ENCODE peak calls at places on chromosomes 5 and 9, in four cellular contexts. V is trophoblast cell, Q is PC-3, U is GM23338. K is an unnamed sample. For H3K79me2, the result is how much of the 10 kb centered on the place peaks cover.

GRCh38 chr9:97599447-97599846 is 33.7 kb downstream of the TSTD2 start:
- DNase-seq in U (no peak), V (no peak), Q (no peak), K (no peak)

GRCh38 chr9:32873546-32873945 is 90.2 kb downstream of the TMEM215 start:
- DNase-seq in U (no peak), V (peak), Q (no peak), K (no peak)

GRCh38 chr5:58925627-58926545 is 343.0 kb downstream of the RAB3C start:
- DNase-seq in V (no peak), Q (no peak), U (peak), K (no peak)

GRCh38 chr5:59107692-59108091 is 524.8 kb downstream of the RAB3C start:
- DNase-seq in U (no peak), V (no peak), Q (no peak), K (peak)

GRCh38 chr9:73643379-73644013 is 491.8 kb downstream of the ANXA1 start:
- DNase-seq in V (no peak), U (no peak), Q (peak), K (no peak)

GRCh38 chr9:112867275-112867991 is 23.2 kb downstream of the SLC46A2 start:
- DNase-seq in U (peak), V (peak), Q (peak), K (peak)

GRCh38 chr5:157478726-157479125 is 18.7 kb downstream of the NIPAL4 start:
- DNase-seq in Q (peak), U (no peak), V (no peak), K (no peak)

GRCh38 chr5:87650284-87650683 is 237.6 kb upstream of the CCNH start:
- DNase-seq in U (no peak), V (peak), Q (peak), K (no peak)

GRCh38 chr9:71858812-71859211 is 52.2 kb downstream of the ABHD17B start:
- DNase-seq in Q (no peak), V (no peak), U (no peak), K (no peak)

GRCh38 chr9:117957267-117957666 is 253.1 kb downstream of the TLR4 start:
- DNase-seq in U (no peak), Q (no peak), V (no peak), K (no peak)

GRCh38 chr5:7897014-7897600 is 28.2 kb downstream of the MTRR start:
- DNase-seq in V (peak), Q (peak), U (peak), K (peak)

GRCh38 chr5:72523960-72524582 is 16.9 kb upstream of the ZNF366 start:
- DNase-seq in V (peak), U (peak), Q (peak), K (peak)

GRCh38 chr9:129558063-129558550 is 62.8 kb downstream of the C9orf50 start:
- DNase-seq in U (peak), V (no peak), Q (no peak), K (no peak)

GRCh38 chr9:28951945-28952344 is 1378.7 kb upstream of the C9orf72 start:
- DNase-seq in V (no peak), Q (peak), U (no peak), K (no peak)

GRCh38 chr5:61467766-61468482 is 135.9 kb downstream of the ZSWIM6 start:
- DNase-seq in U (no peak), Q (peak), V (no peak), K (no peak)

GRCh38 chr9:128553695-128554094 is 1.3 kb downstream of the SPTAN1 start:
- DNase-seq in V (no peak), Q (peak), U (no peak), K (peak)

GRCh38 chr5:116038817-116039216 is 6.5 kb downstream of the ARL14EPL start:
- DNase-seq in Q (no peak), V (no peak), U (no peak), K (no peak)

GRCh38 chr9:131733601-131734061 is 6.2 kb downstream of the RAPGEF1 start:
- DNase-seq in V (peak), Q (peak), U (peak), K (peak)

GRCh38 chr5:3593771-3594513 is 1.7 kb upstream of the IRX1 start:
- DNase-seq in U (peak), Q (no peak), V (no peak), K (no peak)

GRCh38 chr5:111984044-111984443 is 227.1 kb upstream of the NREP start:
- DNase-seq in U (no peak), Q (peak), V (no peak), K (no peak)

GRCh38 chr5:158839638-158840037 is 260.1 kb downstream of the EBF1 start:
- DNase-seq in V (no peak), Q (no peak), U (no peak), K (no peak)

GRCh38 chr9:89439571-89439970 is 58.3 kb downstream of the SEMA4D start:
- DNase-seq in Q (no peak), U (no peak), V (no peak), K (no peak)

GRCh38 chr9:89226076-89226475 is 47.5 kb upstream of the SHC3 start:
- DNase-seq in U (peak), Q (no peak), V (no peak), K (peak)

GRCh38 chr9:738209-738915 is 103.1 kb upstream of the DMRT1 start:
- DNase-seq in V (peak), U (no peak), Q (peak), K (peak)

GRCh38 chr9:86470326-86470725 is 116.1 kb upstream of the TUT7 start:
- DNase-seq in Q (no peak), V (no peak), U (no peak), K (no peak)

GRCh38 chr5:149207821-149208220 is 63.8 kb upstream of the AFAP1L1 start:
- DNase-seq in Q (no peak), V (no peak), U (no peak), K (no peak)

DNA sequence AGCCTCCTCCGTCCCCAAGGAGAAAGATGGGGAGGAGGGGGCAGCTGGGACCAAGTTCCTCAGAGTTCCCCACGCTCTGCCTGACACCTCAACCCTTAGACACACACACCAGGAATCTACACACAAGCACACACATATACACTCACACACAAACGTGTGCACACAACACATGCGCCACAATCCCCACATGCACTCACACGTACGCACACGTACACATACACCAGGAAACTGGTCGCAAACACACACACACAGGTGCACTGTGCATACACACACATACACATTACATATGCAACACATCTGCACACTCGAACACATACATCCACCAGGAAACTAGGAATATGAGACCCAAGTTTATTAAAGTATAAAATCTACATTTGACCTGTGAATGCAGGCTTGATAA is 50.4 kb downstream of the ROR2 start:
- DNase-seq in Q (no peak), U (no peak), V (no peak), K (no peak)
- H3K79me2 ChIP-seq in Q (under half), U (under half), V (under half), K (half or more)

GRCh38 chr9:4280605-4281004 is 19.3 kb downstream of the GLIS3 start:
- DNase-seq in V (no peak), Q (no peak), U (no peak), K (no peak)

GRCh38 chr9:4281676-4282075 is 18.2 kb downstream of the GLIS3 start:
- DNase-seq in U (no peak), V (no peak), Q (no peak), K (no peak)

GRCh38 chr9:4276856-4277255 is 23.0 kb downstream of the GLIS3 start:
- DNase-seq in Q (no peak), V (no peak), U (no peak), K (no peak)

GRCh38 chr9:4272141-4272540 is 27.7 kb downstream of the GLIS3 start:
- DNase-seq in Q (no peak), V (no peak), U (no peak), K (no peak)

GRCh38 chr9:4277531-4277991 is 22.3 kb downstream of the GLIS3 start:
- DNase-seq in U (peak), V (no peak), Q (no peak), K (no peak)
- H3K79me2 ChIP-seq in U (under half), V (under half), Q (under half), K (under half)

GRCh38 chr5:113265190-113265589 is 169.6 kb downstream of the TSSK1B start:
- DNase-seq in V (no peak), Q (no peak), U (no peak), K (no peak)

GRCh38 chr5:113267361-113267900 is 167.4 kb downstream of the TSSK1B start:
- DNase-seq in Q (no peak), V (no peak), U (no peak), K (no peak)

GRCh38 chr5:113266913-113267227 is 167.9 kb downstream of the TSSK1B start:
- DNase-seq in V (peak), U (no peak), Q (peak), K (no peak)

GRCh38 chr5:113268232-113268631 is 166.6 kb downstream of the TSSK1B start:
- DNase-seq in U (no peak), V (no peak), Q (peak), K (no peak)

GRCh38 chr5:113266227-113266912 is 168.4 kb downstream of the TSSK1B start:
- DNase-seq in U (no peak), Q (no peak), V (no peak), K (no peak)
- H3K79me2 ChIP-seq in U (under half), Q (under half), V (under half), K (half or more)

GRCh38 chr9:134725605-134725940 is 84.0 kb downstream of the COL5A1 start:
- DNase-seq in V (no peak), Q (peak), U (no peak), K (no peak)

GRCh38 chr9:134723491-134723890 is 81.9 kb downstream of the COL5A1 start:
- DNase-seq in V (no peak), Q (no peak), U (no peak), K (no peak)

GRCh38 chr9:134723037-134723436 is 81.4 kb downstream of the COL5A1 start:
- DNase-seq in Q (no peak), U (no peak), V (no peak), K (no peak)

GRCh38 chr9:134724912-134725604 is 83.5 kb downstream of the COL5A1 start:
- DNase-seq in U (no peak), Q (no peak), V (no peak), K (no peak)

DNA sequence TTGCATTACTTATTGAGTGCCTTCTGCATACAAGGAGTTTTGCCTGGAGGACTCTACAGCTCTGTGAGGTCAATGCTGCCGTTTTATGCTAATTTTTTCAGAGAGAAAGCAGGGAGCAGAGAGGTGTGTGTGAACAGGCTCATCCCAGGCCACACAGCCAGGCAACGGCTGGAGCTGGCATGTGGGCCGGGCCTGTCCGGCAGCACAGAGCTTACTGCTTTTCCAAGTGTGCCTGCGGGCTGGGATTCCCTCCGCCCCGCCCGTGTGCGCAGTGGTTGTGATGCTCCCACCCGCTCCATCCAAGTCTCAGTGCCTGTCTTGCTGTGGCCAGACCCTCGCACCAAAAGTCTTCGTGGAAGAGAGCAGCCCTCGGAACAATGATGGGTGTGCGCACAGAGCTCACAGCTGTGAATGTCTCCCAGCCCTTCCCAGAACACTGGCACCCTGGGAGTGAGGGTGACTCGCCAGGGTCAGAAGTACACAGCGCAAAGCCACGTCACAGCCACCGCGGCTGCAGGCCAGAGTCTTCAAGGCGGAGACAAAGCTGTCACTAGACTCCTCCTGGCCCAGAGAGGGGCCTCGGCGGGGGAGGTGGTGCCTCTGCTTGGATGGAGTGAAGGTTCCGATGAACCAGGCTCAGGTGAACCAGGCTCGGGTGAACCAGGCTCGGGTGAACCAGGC is 82.8 kb downstream of the COL5A1 start:
- DNase-seq in V (no peak), Q (no peak), U (no peak), K (no peak)
- H3K79me2 ChIP-seq in V (under half), Q (under half), U (under half), K (under half)

GRCh38 chr5:56817306-56817986 is 2.1 kb downstream of the MAP3K1 start:
- DNase-seq in Q (no peak), V (no peak), U (no peak), K (no peak)
- H3K79me2 ChIP-seq in Q (half or more), V (under half), U (half or more), K (half or more)

DNA sequence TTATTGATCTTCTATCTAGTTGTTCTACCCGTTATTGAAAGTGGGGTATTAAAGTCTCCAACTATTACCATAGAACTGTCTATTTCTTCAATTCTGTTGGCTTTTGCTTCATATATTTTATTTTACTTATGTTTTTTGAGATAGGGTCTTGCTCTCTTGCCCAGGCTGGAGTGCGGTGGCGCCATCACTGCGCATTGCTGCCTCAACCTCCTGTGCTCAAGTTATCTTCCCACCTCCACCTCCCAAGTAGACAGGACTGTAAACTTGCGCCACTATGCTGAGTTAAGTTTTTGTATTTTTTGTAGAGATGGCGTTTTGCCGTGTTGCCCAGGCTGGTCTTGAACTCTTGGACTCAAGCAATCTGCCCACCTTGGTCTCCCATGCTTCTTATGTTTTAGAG is 16.2 kb downstream of the SNAPC3 start:
- DNase-seq in V (no peak), U (no peak), Q (no peak), K (no peak)
- H3K79me2 ChIP-seq in V (under half), U (half or more), Q (under half), K (half or more)

DNA sequence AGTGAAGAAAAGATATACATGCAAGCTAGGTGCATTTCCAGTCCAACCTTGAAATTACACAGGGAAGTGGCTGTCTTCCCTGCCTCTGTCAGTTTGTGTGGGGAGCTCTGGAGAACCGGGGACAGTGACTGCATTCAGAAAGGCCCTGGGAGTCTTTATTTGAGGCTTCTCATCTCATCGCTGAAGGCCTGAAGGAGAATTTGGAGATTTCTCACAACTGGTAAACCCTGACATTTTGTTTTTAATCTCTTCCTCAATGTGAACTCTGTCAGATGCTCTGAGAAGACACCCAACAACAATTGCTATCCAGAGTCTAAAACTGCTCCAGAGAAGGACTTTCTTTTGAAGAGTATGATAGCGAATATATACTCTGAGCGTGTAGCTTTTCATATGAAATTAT is 33.0 kb downstream of the MACIR start:
- DNase-seq in V (no peak), U (no peak), Q (no peak), K (no peak)
- H3K79me2 ChIP-seq in V (under half), U (under half), Q (under half), K (under half)

GRCh38 chr9:124290053-124290581 is 32.4 kb downstream of the NEK6 start:
- DNase-seq in U (no peak), Q (no peak), V (no peak), K (no peak)

GRCh38 chr9:124291801-124292396 is 34.1 kb downstream of the NEK6 start:
- DNase-seq in V (no peak), U (no peak), Q (no peak), K (no peak)

GRCh38 chr9:124293712-124294504 is 36.2 kb downstream of the NEK6 start:
- DNase-seq in Q (peak), V (no peak), U (no peak), K (no peak)

GRCh38 chr9:124292696-124293593 is 35.2 kb downstream of the NEK6 start:
- DNase-seq in Q (no peak), V (no peak), U (no peak), K (no peak)

GRCh38 chr9:124290743-124291554 is 33.2 kb downstream of the NEK6 start:
- DNase-seq in Q (no peak), U (no peak), V (no peak), K (no peak)
- H3K79me2 ChIP-seq in Q (under half), U (under half), V (under half), K (half or more)

GRCh38 chr5:131288328-131288727 is 24.5 kb downstream of the CDC42SE2 start:
- DNase-seq in Q (no peak), V (no peak), U (no peak), K (no peak)

GRCh38 chr5:131289738-131290137 is 25.9 kb downstream of the CDC42SE2 start:
- DNase-seq in V (no peak), U (no peak), Q (no peak), K (no peak)

GRCh38 chr5:131282235-131282634 is 18.4 kb downstream of the CDC42SE2 start:
- DNase-seq in U (no peak), Q (peak), V (no peak), K (no peak)

GRCh38 chr5:131286400-131286715 is 22.5 kb downstream of the CDC42SE2 start:
- DNase-seq in Q (no peak), U (no peak), V (peak), K (no peak)

DNA sequence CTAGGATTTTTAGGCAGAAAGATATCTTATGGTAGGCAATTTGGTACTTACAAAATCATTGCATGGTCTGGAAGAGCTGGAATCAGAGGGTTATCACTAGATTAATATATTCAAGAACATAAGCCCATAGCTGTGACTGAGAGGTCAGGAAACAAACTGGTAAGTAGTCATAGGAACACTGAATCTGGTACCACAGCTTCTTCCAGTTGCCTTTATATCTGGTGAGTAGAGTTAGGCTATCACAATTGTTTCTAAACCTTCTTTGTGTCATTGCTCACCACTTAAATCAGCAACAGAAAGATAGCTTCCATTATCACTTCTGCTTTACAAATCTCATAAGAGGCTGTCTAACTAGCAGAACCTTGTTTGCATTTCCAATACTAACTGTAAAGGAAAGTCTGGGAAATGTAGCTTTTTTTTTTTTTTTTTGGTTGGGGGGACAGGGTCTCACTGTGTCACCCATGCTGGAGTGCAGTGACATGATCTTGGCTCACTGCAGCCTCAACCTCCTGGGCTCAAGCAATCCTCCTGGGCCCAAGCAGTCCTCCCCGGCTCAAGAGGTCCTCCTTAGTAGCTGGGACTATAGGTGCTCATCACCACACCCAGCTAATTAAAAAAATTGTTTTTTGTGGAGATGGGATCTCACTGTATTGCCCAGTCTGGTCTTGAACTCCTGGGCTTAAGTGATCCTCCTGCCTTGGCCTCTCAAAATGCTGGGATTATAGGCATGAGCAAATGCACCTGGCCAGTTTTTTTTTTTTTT is 22.0 kb downstream of the CDC42SE2 start:
- DNase-seq in U (no peak), V (no peak), Q (no peak), K (no peak)
- H3K79me2 ChIP-seq in U (half or more), V (under half), Q (half or more), K (half or more)